ENCODE peak calls at places on chromosomes 13 and 19, in ten cellular contexts. One of them, this sample, is unnamed.

GRCh38 chr13:59398127-59398526 is 765.6 kb downstream of the DIAPH3 start:
- DNase-seq in neural crest cell: no peak
- DNase-seq in activated CD8-positive, alpha-beta T cell treated with anti-CD3 and anti-CD28 coated beads for 36 hours: no peak
- DNase-seq in GM12864: no peak
- DNase-seq in fibroblast of lung: no peak
- DNase-seq in CD8-positive, alpha-beta T cell: no peak
- DNase-seq in stomach: no peak
- DNase-seq in fibroblast of pulmonary artery: peak
- DNase-seq in AG10803: no peak
- DNase-seq in lung: no peak
- DNase-seq in this sample: no peak

GRCh38 chr13:112128052-112128610 is 61.2 kb downstream of the SOX1 start:
- DNase-seq in stomach: no peak
- DNase-seq in fibroblast of lung: no peak
- DNase-seq in neural crest cell: no peak
- DNase-seq in AG10803: no peak
- DNase-seq in GM12864: no peak
- DNase-seq in lung: no peak
- DNase-seq in activated CD8-positive, alpha-beta T cell treated with anti-CD3 and anti-CD28 coated beads for 36 hours: no peak
- DNase-seq in CD8-positive, alpha-beta T cell: no peak
- DNase-seq in fibroblast of pulmonary artery: no peak
- DNase-seq in this sample: no peak

GRCh38 chr19:33616346-33616745 is 5.4 kb upstream of the CHST8 start:
- DNase-seq in activated CD8-positive, alpha-beta T cell treated with anti-CD3 and anti-CD28 coated beads for 36 hours: no peak
- DNase-seq in lung: no peak
- DNase-seq in GM12864: no peak
- DNase-seq in neural crest cell: no peak
- DNase-seq in fibroblast of lung: no peak
- DNase-seq in stomach: no peak
- DNase-seq in AG10803: no peak
- DNase-seq in fibroblast of pulmonary artery: no peak
- DNase-seq in CD8-positive, alpha-beta T cell: no peak
- DNase-seq in this sample: no peak

GRCh38 chr19:11554160-11554559 is 4.9 kb downstream of the ELOF1 start:
- DNase-seq in neural crest cell: no peak
- DNase-seq in fibroblast of pulmonary artery: no peak
- DNase-seq in AG10803: no peak
- DNase-seq in GM12864: no peak
- DNase-seq in fibroblast of lung: no peak
- DNase-seq in lung: no peak
- DNase-seq in activated CD8-positive, alpha-beta T cell treated with anti-CD3 and anti-CD28 coated beads for 36 hours: peak
- DNase-seq in CD8-positive, alpha-beta T cell: no peak
- DNase-seq in stomach: no peak
- DNase-seq in this sample: peak

GRCh38 chr19:39180749-39181148 is 16.0 kb upstream of the NCCRP1 start:
- DNase-seq in AG10803: no peak
- DNase-seq in fibroblast of lung: no peak
- DNase-seq in neural crest cell: no peak
- DNase-seq in GM12864: no peak
- DNase-seq in activated CD8-positive, alpha-beta T cell treated with anti-CD3 and anti-CD28 coated beads for 36 hours: no peak
- DNase-seq in CD8-positive, alpha-beta T cell: no peak
- DNase-seq in fibroblast of pulmonary artery: no peak
- DNase-seq in lung: no peak
- DNase-seq in stomach: no peak
- DNase-seq in this sample: no peak

GRCh38 chr13:19067767-19068166 is 113.9 kb downstream of the TUBA3C start:
- DNase-seq in CD8-positive, alpha-beta T cell: no peak
- DNase-seq in stomach: no peak
- DNase-seq in AG10803: no peak
- DNase-seq in fibroblast of pulmonary artery: no peak
- DNase-seq in fibroblast of lung: no peak
- DNase-seq in activated CD8-positive, alpha-beta T cell treated with anti-CD3 and anti-CD28 coated beads for 36 hours: no peak
- DNase-seq in lung: peak
- DNase-seq in GM12864: no peak
- DNase-seq in neural crest cell: no peak
- DNase-seq in this sample: no peak

GRCh38 chr13:63024458-63024857 is 1608.8 kb upstream of the PCDH20 start:
- DNase-seq in stomach: no peak
- DNase-seq in fibroblast of lung: no peak
- DNase-seq in CD8-positive, alpha-beta T cell: no peak
- DNase-seq in neural crest cell: no peak
- DNase-seq in lung: no peak
- DNase-seq in GM12864: no peak
- DNase-seq in activated CD8-positive, alpha-beta T cell treated with anti-CD3 and anti-CD28 coated beads for 36 hours: no peak
- DNase-seq in AG10803: no peak
- DNase-seq in fibroblast of pulmonary artery: peak
- DNase-seq in this sample: no peak

GRCh38 chr19:19539738-19540703 is 2.0 kb downstream of the CILP2 start:
- DNase-seq in lung: peak
- DNase-seq in fibroblast of pulmonary artery: peak
- DNase-seq in stomach: peak
- DNase-seq in fibroblast of lung: peak
- DNase-seq in AG10803: peak
- DNase-seq in activated CD8-positive, alpha-beta T cell treated with anti-CD3 and anti-CD28 coated beads for 36 hours: peak
- DNase-seq in CD8-positive, alpha-beta T cell: peak
- DNase-seq in neural crest cell: no peak
- DNase-seq in GM12864: peak
- DNase-seq in this sample: peak

GRCh38 chr19:30887042-30887441 is 462.2 kb downstream of the TSHZ3 start:
- DNase-seq in fibroblast of pulmonary artery: no peak
- DNase-seq in neural crest cell: no peak
- DNase-seq in AG10803: no peak
- DNase-seq in lung: no peak
- DNase-seq in activated CD8-positive, alpha-beta T cell treated with anti-CD3 and anti-CD28 coated beads for 36 hours: no peak
- DNase-seq in GM12864: no peak
- DNase-seq in fibroblast of lung: no peak
- DNase-seq in CD8-positive, alpha-beta T cell: no peak
- DNase-seq in stomach: no peak
- DNase-seq in this sample: no peak

DNA sequence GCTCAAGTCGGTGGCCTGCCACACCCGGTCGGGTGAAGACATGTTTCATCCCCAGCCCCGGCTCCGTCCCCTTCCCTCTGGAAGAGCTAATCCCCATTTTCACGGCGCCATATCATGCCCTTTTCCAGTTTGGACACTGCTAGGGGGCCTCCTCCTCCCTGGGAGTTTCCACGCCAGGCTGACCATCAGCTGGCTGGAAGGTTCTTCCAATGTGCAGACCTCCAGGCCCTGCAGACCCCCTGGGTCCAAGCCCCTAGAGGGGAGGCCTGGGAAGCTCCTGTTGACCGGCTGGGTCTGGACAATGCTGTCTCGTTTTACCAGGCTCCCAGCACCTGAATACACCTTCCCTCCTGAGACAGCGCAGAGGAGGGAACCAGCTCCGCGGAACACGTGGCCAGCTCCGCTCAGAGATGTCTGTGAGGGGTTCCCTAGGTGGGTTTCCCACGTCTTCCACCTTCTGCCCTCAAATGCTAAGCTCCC is 44.7 kb upstream of the RANBP3 start:
- DNase-seq in fibroblast of pulmonary artery: no peak
- DNase-seq in activated CD8-positive, alpha-beta T cell treated with anti-CD3 and anti-CD28 coated beads for 36 hours: no peak
- DNase-seq in neural crest cell: no peak
- DNase-seq in CD8-positive, alpha-beta T cell: no peak
- DNase-seq in lung: no peak
- DNase-seq in fibroblast of lung: no peak
- DNase-seq in GM12864: no peak
- DNase-seq in AG10803: no peak
- DNase-seq in stomach: no peak
- DNase-seq in this sample: no peak
- TF ChIP-seq CTCF in fibroblast of pulmonary artery: no peak
- TF ChIP-seq CTCF in activated CD8-positive, alpha-beta T cell treated with anti-CD3 and anti-CD28 coated beads for 36 hours: peak
- TF ChIP-seq CTCF in neural crest cell: no peak
- TF ChIP-seq CTCF in CD8-positive, alpha-beta T cell: peak
- TF ChIP-seq CTCF in lung: no peak
- TF ChIP-seq CTCF in fibroblast of lung: no peak
- TF ChIP-seq CTCF in GM12864: no peak
- TF ChIP-seq CTCF in AG10803: no peak
- TF ChIP-seq CTCF in stomach: peak
- TF ChIP-seq CTCF in this sample: no peak

GRCh38 chr13:43441464-43441863 is 345.3 kb downstream of the ENOX1 start:
- DNase-seq in GM12864: no peak
- DNase-seq in neural crest cell: no peak
- DNase-seq in activated CD8-positive, alpha-beta T cell treated with anti-CD3 and anti-CD28 coated beads for 36 hours: no peak
- DNase-seq in AG10803: no peak
- DNase-seq in fibroblast of pulmonary artery: no peak
- DNase-seq in stomach: no peak
- DNase-seq in CD8-positive, alpha-beta T cell: no peak
- DNase-seq in fibroblast of lung: no peak
- DNase-seq in lung: no peak
- DNase-seq in this sample: no peak
- TF ChIP-seq CTCF in GM12864: no peak
- TF ChIP-seq CTCF in neural crest cell: no peak
- TF ChIP-seq CTCF in activated CD8-positive, alpha-beta T cell treated with anti-CD3 and anti-CD28 coated beads for 36 hours: no peak
- TF ChIP-seq CTCF in AG10803: no peak
- TF ChIP-seq CTCF in fibroblast of pulmonary artery: no peak
- TF ChIP-seq CTCF in stomach: no peak
- TF ChIP-seq CTCF in CD8-positive, alpha-beta T cell: no peak
- TF ChIP-seq CTCF in fibroblast of lung: no peak
- TF ChIP-seq CTCF in lung: no peak
- TF ChIP-seq CTCF in this sample: no peak

GRCh38 chr19:2523630-2524311 is 47.8 kb downstream of the GADD45B start:
- DNase-seq in stomach: no peak
- DNase-seq in fibroblast of pulmonary artery: peak
- DNase-seq in GM12864: no peak
- DNase-seq in lung: no peak
- DNase-seq in AG10803: peak
- DNase-seq in activated CD8-positive, alpha-beta T cell treated with anti-CD3 and anti-CD28 coated beads for 36 hours: no peak
- DNase-seq in fibroblast of lung: peak
- DNase-seq in CD8-positive, alpha-beta T cell: no peak
- DNase-seq in neural crest cell: no peak
- DNase-seq in this sample: no peak
- TF ChIP-seq CTCF in stomach: no peak
- TF ChIP-seq CTCF in fibroblast of pulmonary artery: peak
- TF ChIP-seq CTCF in GM12864: no peak
- TF ChIP-seq CTCF in lung: no peak
- TF ChIP-seq CTCF in AG10803: peak
- TF ChIP-seq CTCF in activated CD8-positive, alpha-beta T cell treated with anti-CD3 and anti-CD28 coated beads for 36 hours: no peak
- TF ChIP-seq CTCF in fibroblast of lung: peak
- TF ChIP-seq CTCF in CD8-positive, alpha-beta T cell: no peak
- TF ChIP-seq CTCF in neural crest cell: peak
- TF ChIP-seq CTCF in this sample: no peak

GRCh38 chr13:101115762-101116161 is 300.5 kb downstream of the NALCN start:
- DNase-seq in stomach: no peak
- DNase-seq in GM12864: no peak
- DNase-seq in activated CD8-positive, alpha-beta T cell treated with anti-CD3 and anti-CD28 coated beads for 36 hours: no peak
- DNase-seq in lung: no peak
- DNase-seq in CD8-positive, alpha-beta T cell: no peak
- DNase-seq in fibroblast of lung: peak
- DNase-seq in neural crest cell: no peak
- DNase-seq in AG10803: peak
- DNase-seq in fibroblast of pulmonary artery: peak
- DNase-seq in this sample: no peak
- TF ChIP-seq CTCF in stomach: no peak
- TF ChIP-seq CTCF in GM12864: no peak
- TF ChIP-seq CTCF in activated CD8-positive, alpha-beta T cell treated with anti-CD3 and anti-CD28 coated beads for 36 hours: no peak
- TF ChIP-seq CTCF in lung: no peak
- TF ChIP-seq CTCF in CD8-positive, alpha-beta T cell: no peak
- TF ChIP-seq CTCF in fibroblast of lung: no peak
- TF ChIP-seq CTCF in neural crest cell: peak
- TF ChIP-seq CTCF in AG10803: peak
- TF ChIP-seq CTCF in fibroblast of pulmonary artery: peak
- TF ChIP-seq CTCF in this sample: no peak

This sample was measured in GM13976.